ENCODE peak calls at places on chromosome 10, in five cellular contexts. Q is H1, J is HepG2, P is K562, S is GM12878. Y is an unnamed sample.

GRCh38 chr10:66934711-66935110 is 8.9 kb downstream of the LRRTM3 start:
- DNase-seq in Q (no peak), J (no peak), P (no peak), S (no peak), Y (no peak)

GRCh38 chr10:113753020-113753692 is 1.7 kb downstream of the PLEKHS1 start:
- DNase-seq in Q (no peak), J (no peak), P (peak; percentile 7), S (no peak), Y (peak; percentile 13)

GRCh38 chr10:95404460-95404858 is 113.7 kb upstream of the PDLIM1 start:
- DNase-seq in Q (no peak), J (peak; percentile 46), P (no peak), S (no peak), Y (no peak)

GRCh38 chr10:43361532-43362190 is 9.8 kb upstream of the FXYD4 start:
- DNase-seq in Q (no peak), J (no peak), P (no peak), S (no peak), Y (no peak)

GRCh38 chr10:115956225-115957009 is 316.6 kb downstream of the GFRA1 start:
- DNase-seq in Q (no peak), J (no peak), P (no peak), S (no peak), Y (no peak)

GRCh38 chr10:83769421-83769820 is 369.9 kb upstream of the GHITM start:
- DNase-seq in Q (no peak), J (no peak), P (no peak), S (no peak), Y (no peak)

GRCh38 chr10:73911553-73912004 is 647 bp downstream of the PLAU start:
- DNase-seq in Q (no peak), J (no peak), P (peak; percentile 45), S (no peak), Y (no peak)

GRCh38 chr10:110959379-110960332 is 40.3 kb downstream of the SHOC2 start:
- DNase-seq in Q (no peak), J (no peak), P (no peak), S (no peak), Y (no peak)

GRCh38 chr10:103835121-103836045 is 20.0 kb downstream of the SH3PXD2A start:
- DNase-seq in Q (no peak), J (no peak), P (no peak), S (no peak), Y (no peak)

GRCh38 chr10:93061594-93062498 is 1.2 kb downstream of the CYP26C1 start:
- DNase-seq in Q (no peak), J (no peak), P (no peak), S (no peak), Y (peak; percentile 52)

GRCh38 chr10:34918060-34918840 is 103.2 kb upstream of the PARD3 start:
- DNase-seq in Q (peak; percentile 52), J (no peak), P (no peak), S (no peak), Y (peak; percentile 36)

GRCh38 chr10:98349508-98349922 is 65.5 kb downstream of the PYROXD2 start:
- DNase-seq in Q (no peak), J (no peak), P (no peak), S (no peak), Y (no peak)

GRCh38 chr10:110820321-110820814 is 51.4 kb upstream of the PDCD4 start:
- DNase-seq in Q (no peak), J (no peak), P (no peak), S (no peak), Y (no peak)

GRCh38 chr10:7408003-7408493 is 2.8 kb downstream of the SFMBT2 start:
- DNase-seq in Q (peak; percentile 77), J (no peak), P (peak; percentile 20), S (no peak), Y (peak; percentile 63)

GRCh38 chr10:52729259-52730104 is 43.1 kb downstream of the MBL2 start:
- DNase-seq in Q (no peak), J (peak; percentile 12), P (no peak), S (no peak), Y (peak; percentile 45)

GRCh38 chr10:11146402-11147171 is 128.9 kb downstream of the CELF2 start:
- DNase-seq in Q (no peak), J (no peak), P (peak; percentile 60), S (no peak), Y (no peak)

GRCh38 chr10:117541405-117541908 is 1.1 kb upstream of the EMX2 start:
- DNase-seq in Q (no peak), J (no peak), P (no peak), S (no peak), Y (peak; percentile 86)

GRCh38 chr10:5731559-5731958 is 46.9 kb downstream of the TASOR2 start:
- DNase-seq in Q (no peak), J (no peak), P (no peak), S (no peak), Y (no peak)

GRCh38 chr10:119942973-119943372 is 50.4 kb downstream of the SEC23IP start:
- DNase-seq in Q (no peak), J (no peak), P (no peak), S (no peak), Y (no peak)

GRCh38 chr10:93821051-93821772 is 63.5 kb downstream of the LGI1 start:
- DNase-seq in Q (no peak), J (peak; percentile 14), P (peak; percentile 9), S (no peak), Y (peak; percentile 70)

GRCh38 chr10:12130237-12130872 is 878 bp downstream of the SEC61A2 start:
- DNase-seq in Q (peak; percentile 55), J (peak; percentile 71), P (peak; percentile 71), S (peak; percentile 40), Y (peak; percentile 75)

GRCh38 chr10:12067336-12067735 is 1.4 kb upstream of the DHTKD1 start:
- DNase-seq in Q (no peak), J (no peak), P (no peak), S (no peak), Y (no peak)

GRCh38 chr10:4475796-4476195 is 350.2 kb upstream of the AKR1E2 start:
- DNase-seq in Q (no peak), J (no peak), P (no peak), S (no peak), Y (no peak)

GRCh38 chr10:123564631-123565030 is 101.5 kb upstream of the GPR26 start:
- DNase-seq in Q (no peak), J (no peak), P (no peak), S (no peak), Y (no peak)

GRCh38 chr10:43258922-43259247 is 8.0 kb downstream of the RASGEF1A start:
- DNase-seq in Q (no peak), J (no peak), P (no peak), S (no peak), Y (no peak)

GRCh38 chr10:120485946-120486345 is 28.9 kb downstream of the PLPP4 start:
- DNase-seq in Q (no peak), J (no peak), P (no peak), S (no peak), Y (no peak)

GRCh38 chr10:28541695-28542365 is 8.9 kb downstream of the WAC start:
- DNase-seq in Q (no peak), J (no peak), P (no peak), S (no peak), Y (no peak)

GRCh38 chr10:128871671-128872231 is 595.3 kb upstream of the MGMT start:
- DNase-seq in Q (peak; percentile 27), J (no peak), P (no peak), S (no peak), Y (no peak)

GRCh38 chr10:124745678-124746077 is 1.5 kb upstream of the FAM53B start:
- DNase-seq in Q (no peak), J (peak; percentile 56), P (peak; percentile 50), S (no peak), Y (peak; percentile 70)
- TF ChIP-seq CREB1 in Q (no peak), J (no peak), P (no peak), S (no peak), Y (no peak)

DNA sequence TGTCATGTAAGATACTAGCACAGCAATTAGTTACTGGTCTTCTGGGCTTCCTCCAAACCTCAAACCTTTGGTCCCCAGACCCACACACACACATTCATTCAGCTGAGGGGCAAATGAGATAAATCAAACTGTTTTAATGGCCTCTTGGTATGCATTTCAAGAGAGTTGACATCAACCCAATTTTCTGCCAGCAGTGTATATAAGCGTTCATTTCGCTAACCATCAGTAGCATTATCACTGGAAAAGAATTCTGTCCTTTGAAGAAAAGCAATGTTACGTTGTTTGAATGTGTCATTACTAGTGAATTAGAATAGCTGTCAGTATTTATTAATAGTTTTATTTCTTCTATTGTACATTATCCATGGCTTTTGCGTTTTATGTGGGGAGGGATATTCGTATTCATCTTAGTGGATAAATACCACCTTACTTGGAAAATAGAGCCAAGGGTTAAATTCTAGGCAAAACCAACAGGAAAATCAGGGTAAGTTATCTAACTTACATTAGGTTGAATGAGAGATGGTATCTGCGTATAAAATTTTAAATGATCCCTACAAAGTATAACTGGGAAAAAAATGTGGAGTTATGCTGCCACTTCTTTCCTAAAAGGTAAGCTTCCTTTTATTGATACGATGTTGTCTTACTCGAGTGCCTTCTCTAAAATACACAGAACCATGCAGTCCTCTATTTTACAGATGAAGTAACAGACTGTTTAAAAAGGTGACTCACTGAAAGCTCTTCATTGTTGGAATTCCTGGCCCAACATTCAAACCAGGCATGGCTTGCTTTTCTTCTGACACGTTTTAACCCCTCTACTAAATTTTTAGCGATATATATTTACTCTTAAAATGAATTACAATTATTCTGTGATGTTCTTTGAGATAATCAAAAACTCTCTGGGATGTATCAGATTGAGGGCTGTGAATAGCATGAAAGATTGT is 2.0 kb upstream of the ZMYND11 start:
- DNase-seq in Q (no peak), J (peak; percentile 80), P (no peak), S (no peak), Y (peak; percentile 59)
- H3K4me3 ChIP-seq in Q (peak overlapping the region; percentile 72), J (peak overlapping the region; percentile 78), P (no peak overlapping the region), S (peak overlapping the region; percentile 90), Y (peak overlapping the region; percentile 69)

DNA sequence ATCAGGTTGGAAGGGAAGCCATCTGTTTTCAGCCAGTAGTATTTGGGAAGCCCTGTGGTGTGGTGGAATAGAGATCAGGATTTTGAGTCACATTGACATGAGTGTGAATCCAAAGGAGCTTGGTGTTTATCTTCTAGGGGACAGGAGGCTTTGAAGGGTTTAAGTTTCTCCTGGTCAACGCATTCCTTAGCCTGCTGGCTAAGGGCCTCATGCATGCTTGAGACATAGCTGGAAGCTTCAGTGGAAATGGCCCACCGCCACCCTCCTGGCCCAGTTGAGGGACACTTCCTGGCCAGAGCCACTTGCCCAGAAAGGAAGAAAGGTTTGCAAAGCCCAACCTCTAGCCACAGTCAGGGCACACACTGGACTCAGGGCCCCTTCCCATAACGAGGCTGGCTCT is 70.9 kb downstream of the CDK1 start:
- DNase-seq in Q (no peak), J (no peak), P (no peak), S (no peak), Y (no peak)
- TF ChIP-seq CREB1 in Q (no peak), J (no peak), P (no peak), S (no peak), Y (no peak)

DNA sequence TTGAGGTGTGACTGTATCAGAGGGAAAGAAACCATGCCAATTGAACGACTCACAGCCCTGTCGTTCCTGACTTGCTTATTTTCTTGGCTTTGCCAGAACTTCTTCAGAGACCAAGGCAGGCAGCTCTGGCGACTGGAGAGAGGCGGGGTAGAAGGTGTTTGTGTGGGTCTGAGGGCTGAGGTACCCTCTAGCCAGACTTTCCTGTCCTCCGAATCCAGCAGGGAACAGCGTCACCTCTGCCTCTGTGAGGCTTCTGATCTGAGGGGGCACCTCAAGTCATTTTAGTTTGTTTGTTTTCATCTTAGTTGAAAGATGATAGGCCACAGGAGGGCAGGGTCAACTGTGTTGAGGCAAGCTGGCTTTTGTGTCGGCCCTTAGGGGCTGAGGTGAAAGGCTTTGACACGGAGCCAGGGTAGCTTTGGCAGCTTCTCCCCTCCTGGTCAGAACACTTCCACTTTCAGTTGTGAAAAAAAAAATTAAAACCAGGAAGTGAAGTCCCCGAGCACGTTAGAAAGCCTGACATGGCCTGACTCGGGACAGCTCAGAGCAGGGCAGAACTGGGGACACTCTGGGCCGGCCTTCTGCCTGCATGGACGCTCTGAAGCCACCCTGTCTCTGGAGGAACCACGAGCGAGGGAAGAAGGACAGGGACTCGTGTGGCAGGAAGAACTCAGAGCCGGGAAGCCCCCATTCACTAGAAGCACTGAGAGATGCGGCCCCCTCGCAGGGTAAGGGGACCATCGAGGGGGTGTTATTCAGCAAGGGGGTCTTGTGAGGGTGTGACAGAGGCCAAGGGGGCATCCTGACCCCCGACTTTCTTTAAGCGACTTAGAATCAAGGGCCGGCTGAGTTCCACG is 2.0 kb downstream of the ACSL5 start:
- DNase-seq in Q (no peak), J (peak; percentile 56), P (no peak), S (peak; percentile 48), Y (no peak)
- H3K4me3 ChIP-seq in Q (no peak overlapping the region), J (peak overlapping the region; percentile 72), P (no peak overlapping the region), S (peak overlapping the region; percentile 99), Y (no peak overlapping the region)